ENCODE peak calls at places on chromosome 11, in six cellular contexts. C, A, N, W, B and M are unnamed samples.

GRCh38 chr11:72750086-72750485 is 2.1 kb downstream of the ARAP1 start:
- DNase-seq in N (no peak), B (no peak), C (no peak), A (no peak), W (no peak), M (no peak)

GRCh38 chr11:130710022-130710421 is 206.3 kb downstream of the SNX19 start:
- DNase-seq in N (no peak), C (peak), W (no peak), B (no peak), A (no peak), M (no peak)

GRCh38 chr11:9148035-9148434 is 56.6 kb upstream of the SCUBE2 start:
- DNase-seq in B (no peak), N (no peak), A (no peak), C (no peak), W (no peak), M (no peak)

GRCh38 chr11:112503410-112503809 is 242.8 kb upstream of the PLET1 start:
- DNase-seq in W (no peak), A (no peak), N (no peak), B (no peak), C (no peak), M (no peak)

GRCh38 chr11:115860246-115860645 is 356.0 kb upstream of the CADM1 start:
- DNase-seq in W (no peak), A (no peak), C (no peak), B (no peak), N (no peak), M (no peak)

GRCh38 chr11:112248216-112248615 is 12.4 kb downstream of the PLET1 start:
- DNase-seq in B (no peak), N (no peak), A (no peak), W (no peak), C (no peak), M (no peak)

GRCh38 chr11:98967005-98967404 is 53.7 kb upstream of the CNTN5 start:
- DNase-seq in W (no peak), N (no peak), A (no peak), B (no peak), C (no peak), M (no peak)

GRCh38 chr11:119590651-119591308 is 138.2 kb downstream of the NECTIN1 start:
- DNase-seq in B (no peak), W (no peak), A (no peak), N (no peak), C (no peak), M (no peak)

GRCh38 chr11:34696876-34697275 is 76.0 kb downstream of the EHF start:
- DNase-seq in W (no peak), N (no peak), C (no peak), B (no peak), A (no peak), M (no peak)

GRCh38 chr11:105861225-105861624 is 160.8 kb downstream of the MSANTD4 start:
- DNase-seq in C (no peak), W (no peak), N (no peak), B (no peak), A (no peak), M (no peak)

GRCh38 chr11:61883947-61884346 is 7.4 kb downstream of the FADS3 start:
- DNase-seq in W (no peak), A (no peak), B (no peak), C (no peak), N (no peak), M (no peak)

GRCh38 chr11:9003573-9004309 is at the start of gene NRIP3:
- DNase-seq in C (peak), B (peak), A (peak), N (peak), W (peak), M (peak)

GRCh38 chr11:123103326-123103980 is 41.5 kb upstream of the HSPA8 start:
- DNase-seq in W (peak), C (no peak), A (no peak), B (peak), N (no peak), M (peak)

GRCh38 chr11:94521684-94522083 is 9.4 kb downstream of the C11orf97 start:
- DNase-seq in A (no peak), B (no peak), C (no peak), W (no peak), N (no peak), M (no peak)

GRCh38 chr11:47152953-47153950 is 23.4 kb downstream of the ARFGAP2 start:
- DNase-seq in W (peak), N (peak), B (peak), C (peak), A (peak), M (no peak)

GRCh38 chr11:103920449-103920848 is 116.0 kb upstream of the DDI1 start:
- DNase-seq in N (no peak), A (no peak), C (no peak), W (no peak), B (no peak), M (no peak)

GRCh38 chr11:133227674-133228111 is 304.6 kb downstream of the OPCML start:
- DNase-seq in W (no peak), A (no peak), C (no peak), N (no peak), B (no peak), M (no peak)

GRCh38 chr11:61281581-61282250 is 13.4 kb downstream of the VWCE start:
- DNase-seq in C (no peak), N (peak), B (peak), W (no peak), A (no peak), M (no peak)

GRCh38 chr11:67267188-67268035 is 1.1 kb downstream of the GRK2 start:
- DNase-seq in C (no peak), W (no peak), A (no peak), B (peak), N (peak), M (no peak)